ENCODE peak calls at places on chromosomes 16 and 17, in six cellular contexts. H is tibial nerve, N is neural progenitor cell, E is spleen, M is mammary epithelial cell, Y is HFF-Myc. S is an unnamed sample.

GRCh38 chr16:68873635-68874471 is 30.5 kb downstream of the TANGO6 start:
- DNase-seq in Y (no peak), E (no peak), M (no peak), N (peak; percentile 19), H (no peak), S (no peak)

GRCh38 chr16:3577302-3577752 is at the start of gene NLRC3:
- DNase-seq in Y (no peak), N (no peak), E (peak; percentile 84), M (no peak), H (no peak), S (no peak)

GRCh38 chr17:43220511-43221125 is 7.8 kb downstream of the CCDC200 start:
- DNase-seq in E (peak; percentile 38), N (peak; percentile 10), M (no peak), H (no peak), Y (no peak), S (no peak)

GRCh38 chr16:78480588-78480987 is 381.1 kb downstream of the WWOX start:
- DNase-seq in H (no peak), Y (no peak), E (no peak), M (no peak), N (no peak), S (no peak)

GRCh38 chr16:937723-938122 is 33.1 kb downstream of the LMF1 start:
- DNase-seq in H (no peak), N (no peak), M (no peak), Y (no peak), E (no peak), S (no peak)

GRCh38 chr16:4086153-4086552 is 30.1 kb downstream of the ADCY9 start:
- DNase-seq in Y (no peak), M (no peak), E (no peak), H (no peak), N (no peak), S (no peak)

GRCh38 chr16:4093495-4094137 is 22.6 kb downstream of the ADCY9 start:
- DNase-seq in N (no peak), M (no peak), H (no peak), E (peak; percentile 4), Y (no peak), S (no peak)

GRCh38 chr17:62714016-62714777 is 86.7 kb downstream of the MRC2 start:
- DNase-seq in H (no peak), M (no peak), E (no peak), Y (no peak), N (no peak), S (peak; percentile 30)

GRCh38 chr17:43767053-43767712 is 8.6 kb upstream of the SOST start:
- DNase-seq in Y (no peak), M (no peak), E (no peak), N (no peak), H (no peak), S (no peak)

GRCh38 chr16:67210069-67210937 is 11.4 kb downstream of the ELMO3 start:
- DNase-seq in N (no peak), H (no peak), Y (no peak), M (no peak), E (no peak), S (no peak)

GRCh38 chr16:31010539-31010938 is at the start of gene STX1B:
- DNase-seq in N (peak; percentile 89), Y (no peak), H (no peak), E (no peak), M (no peak), S (no peak)

GRCh38 chr17:78674156-78674555 is 97.0 kb upstream of the DNAH17 start:
- DNase-seq in N (no peak), M (no peak), H (no peak), E (peak; percentile 52), Y (no peak), S (no peak)

GRCh38 chr17:16516594-16517018 is 24.6 kb upstream of the LRRC75A start:
- DNase-seq in H (no peak), Y (peak; percentile 21), N (peak; percentile 54), M (peak; percentile 46), E (no peak), S (peak; percentile 55)

DNA sequence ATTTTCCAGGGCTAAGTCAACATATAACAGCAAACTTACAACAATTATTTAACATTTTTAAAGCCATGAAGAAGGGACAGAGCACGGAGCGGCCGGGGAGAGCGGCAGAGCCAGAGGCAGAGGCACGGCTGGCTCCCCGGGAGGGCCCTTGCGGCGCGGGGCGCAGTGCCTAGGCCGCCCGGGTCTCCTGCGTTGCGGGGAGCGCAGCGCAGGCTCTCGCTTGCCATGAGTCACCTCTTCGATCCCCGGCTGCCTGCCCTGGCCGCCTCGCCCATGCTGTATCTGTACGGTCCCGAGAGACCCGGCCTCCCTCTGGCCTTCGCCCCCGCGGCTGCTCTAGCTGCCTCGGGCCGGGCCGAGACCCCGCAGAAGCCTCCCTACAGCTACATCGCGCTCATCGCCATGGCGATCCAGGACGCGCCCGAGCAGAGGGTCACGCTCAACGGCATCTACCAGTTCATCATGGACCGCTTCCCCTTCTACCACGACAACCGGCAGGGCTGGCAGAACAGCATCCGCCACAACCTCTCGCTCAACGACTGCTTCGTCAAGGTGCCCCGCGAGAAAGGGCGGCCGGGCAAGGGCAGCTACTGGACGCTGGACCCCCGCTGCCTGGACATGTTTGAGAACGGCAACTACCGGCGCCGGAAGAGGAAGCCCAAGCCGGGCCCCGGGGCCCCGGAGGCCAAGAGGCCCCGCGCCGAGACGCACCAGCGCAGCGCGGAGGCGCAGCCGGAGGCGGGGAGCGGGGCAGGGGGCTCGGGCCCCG is at the start of gene FOXL1:
- DNase-seq in H (no peak), Y (no peak), M (no peak), N (peak; percentile 58), E (no peak), S (no peak)
- H3K4me3 ChIP-seq in H (peak within 1 kb of the TSS; percentile 27), Y (peak within 1 kb of the TSS; percentile 64), M (no peak within 1 kb of the TSS), N (peak within 1 kb of the TSS; percentile 54), E (no peak within 1 kb of the TSS), S (no peak within 1 kb of the TSS)

DNA sequence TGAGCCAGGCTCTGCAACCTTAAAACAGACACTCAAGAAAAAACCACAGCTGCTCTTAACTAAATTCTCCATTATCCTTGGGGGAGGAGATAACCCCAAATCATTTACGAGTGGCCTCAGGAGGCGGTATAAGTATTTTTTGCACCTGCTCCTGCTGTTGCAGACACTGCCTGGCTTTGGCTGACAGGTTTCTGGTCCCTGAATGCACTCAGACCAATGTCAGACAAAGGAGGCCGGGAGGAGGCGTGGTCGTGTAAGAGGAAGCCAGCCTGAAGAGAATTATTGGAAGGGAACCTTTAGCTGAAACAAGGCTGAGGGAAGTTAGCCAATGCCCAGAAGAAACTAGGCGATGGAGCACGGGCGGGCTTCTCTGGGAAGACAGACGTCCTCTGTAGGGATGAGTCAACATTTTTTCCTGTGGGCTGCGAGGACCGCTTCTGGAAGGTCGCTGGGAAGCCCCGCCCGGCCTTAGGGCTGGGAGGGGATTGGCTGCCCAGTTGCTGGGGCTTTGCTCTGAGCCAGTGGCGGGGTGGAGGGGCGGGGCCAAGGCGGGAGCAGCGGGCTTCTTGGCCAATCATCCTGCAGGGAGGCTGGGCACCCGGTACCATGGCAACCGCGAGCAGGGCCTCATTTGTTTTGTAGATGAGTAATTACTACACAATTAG is 82.3 kb downstream of the CCDC182 start:
- DNase-seq in M (peak; percentile 99), N (peak; percentile 97), H (peak; percentile 88), E (peak; percentile 84), Y (peak; percentile 96), S (peak; percentile 99)
- TF ChIP-seq CTCF in M (no peak), N (peak; percentile 16), H (no peak), E (no peak), Y (no peak), S (peak; percentile 3)

DNA sequence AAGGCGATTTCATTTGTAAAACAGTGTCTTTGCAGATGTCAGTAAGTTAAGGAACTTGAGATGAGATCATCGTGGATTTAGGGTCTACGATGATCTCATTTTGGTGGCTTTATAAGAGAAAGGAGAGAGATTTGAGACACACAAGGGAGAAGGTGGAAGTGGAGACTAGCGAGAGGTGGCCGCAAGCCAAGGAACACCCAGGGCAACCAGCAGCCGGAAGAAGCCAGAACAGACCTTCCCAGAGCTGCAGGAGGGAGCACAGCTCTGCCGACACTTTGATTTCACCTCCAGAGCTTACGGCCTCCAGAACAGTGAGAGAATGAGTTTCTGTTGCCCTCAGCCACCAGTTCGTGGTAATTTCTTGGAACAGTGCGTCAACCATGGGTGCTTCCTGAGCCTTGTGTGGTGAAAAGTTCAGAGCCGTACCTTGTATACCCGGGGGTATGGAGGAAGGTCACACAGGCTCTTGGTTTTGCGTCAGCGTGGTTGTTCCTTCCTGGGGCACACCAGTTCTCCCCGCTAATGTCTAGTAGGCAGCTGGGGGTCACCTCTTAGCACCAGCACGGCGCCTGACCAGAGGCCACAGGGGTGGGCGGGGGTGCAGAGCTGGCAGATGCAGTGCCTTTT is 12.9 kb upstream of the SEC14L1 start:
- DNase-seq in E (peak; percentile 88), M (peak; percentile 81), H (peak; percentile 44), N (no peak), Y (no peak), S (no peak)
- H3K4me3 ChIP-seq in E (peak overlapping the region; percentile 6), M (no peak overlapping the region), H (no peak overlapping the region), N (no peak overlapping the region), Y (no peak overlapping the region), S (no peak overlapping the region)

GRCh38 chr16:51198349-51198748 is 47.3 kb upstream of the SALL1 start:
- DNase-seq in M (no peak), Y (no peak), H (no peak), N (no peak), E (no peak), S (no peak)

GRCh38 chr16:51201604-51202003 is 50.5 kb upstream of the SALL1 start:
- DNase-seq in N (no peak), H (no peak), Y (no peak), E (no peak), M (no peak), S (no peak)
- TF ChIP-seq CTCF in N (peak; percentile 18), H (no peak), Y (no peak), E (no peak), M (no peak), S (no peak)

DNA sequence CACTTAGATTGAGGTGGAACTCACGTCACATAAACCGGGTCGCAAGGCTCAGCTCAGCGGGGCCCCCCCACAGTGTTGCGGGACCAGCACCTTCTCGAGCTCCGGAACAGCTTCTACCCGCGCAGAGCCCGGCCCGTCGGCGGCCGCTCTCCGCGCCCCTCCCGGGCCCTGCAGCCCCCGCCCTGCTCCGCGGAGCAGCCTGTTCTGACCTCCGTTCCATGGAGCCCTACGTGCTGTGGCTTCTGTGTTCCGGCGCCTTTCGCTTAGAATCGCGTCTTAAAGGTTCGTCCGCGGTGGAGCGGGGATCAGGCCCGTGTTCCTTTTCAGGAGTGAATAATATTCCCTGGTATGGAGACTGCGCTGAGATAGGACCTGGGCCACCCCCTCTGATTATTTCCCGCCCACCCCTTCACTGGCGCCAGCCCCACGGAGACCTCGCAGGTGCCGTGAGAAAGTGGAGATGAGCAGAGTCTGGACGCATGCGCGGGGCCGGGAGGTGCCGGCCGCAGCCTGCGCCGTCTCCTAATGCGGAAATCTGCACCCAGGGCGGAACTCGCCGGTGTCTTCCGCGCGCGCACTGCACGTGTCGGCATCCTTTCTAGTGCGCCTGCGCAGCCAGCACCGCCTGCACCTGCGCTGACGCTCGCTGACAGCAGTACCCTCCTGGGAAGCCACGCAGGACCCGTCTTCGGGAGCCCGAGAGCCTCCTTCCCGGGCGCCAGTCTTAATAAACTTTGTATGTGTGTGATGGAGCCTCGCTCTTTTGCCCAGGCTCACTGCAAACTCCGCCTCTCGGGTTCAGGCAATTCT is 30.9 kb downstream of the ZNF778 start:
- DNase-seq in M (no peak), Y (no peak), E (no peak), N (no peak), H (no peak), S (no peak)
- H3K4me3 ChIP-seq in M (no peak overlapping the region), Y (peak overlapping the region; percentile 49), E (no peak overlapping the region), N (peak overlapping the region; percentile 64), H (peak overlapping the region; percentile 28), S (peak overlapping the region; percentile 35)